ENCODE peak calls at places on chromosomes 4 and X, in seven cellular contexts. B, M, L, Q, G, J and F are unnamed samples.

GRCh38 chr4:110663738-110664444 is 41.0 kb upstream of the PITX2 start:
- DNase-seq in Q (no peak), G (no peak), L (no peak), J (no peak), B (no peak), M (no peak), F (peak; percentile 51)

GRCh38 chr4:115028682-115029385 is 84.6 kb downstream of the NDST4 start:
- DNase-seq in B (no peak), J (no peak), G (no peak), Q (no peak), L (no peak), M (no peak), F (no peak)

GRCh38 chrX:112642349-112642748 is 37.4 kb downstream of the LHFPL1 start:
- DNase-seq in B (no peak), G (no peak), J (peak; percentile 55), Q (no peak), M (peak; percentile 47), L (no peak), F (no peak)

GRCh38 chr4:56786955-56787354 is 34.5 kb downstream of the SPINK2 start:
- DNase-seq in Q (peak; percentile 67), M (no peak), L (no peak), G (no peak), B (no peak), J (no peak), F (no peak)

GRCh38 chr4:150115851-150116250 is 37.6 kb downstream of the DCLK2 start:
- DNase-seq in Q (no peak), L (no peak), B (no peak), M (no peak), G (no peak), J (no peak), F (peak; percentile 73)

GRCh38 chr4:127975121-127975770 is 10.0 kb downstream of the ABHD18 start:
- DNase-seq in J (no peak), M (no peak), L (no peak), B (no peak), G (no peak), Q (no peak), F (peak; percentile 51)

GRCh38 chrX:1598876-1599790 is 7.7 kb downstream of the AKAP17A start:
- DNase-seq in G (no peak), M (no peak), J (no peak), L (no peak), Q (peak; percentile 38), B (no peak), F (no peak)

GRCh38 chrX:50765986-50766385 is 48.0 kb downstream of the SHROOM4 start:
- DNase-seq in G (no peak), L (no peak), B (no peak), M (no peak), J (no peak), Q (no peak), F (no peak)

GRCh38 chrX:100673397-100673953 is 29.5 kb downstream of the SRPX2 start:
- DNase-seq in Q (no peak), L (no peak), G (no peak), B (no peak), J (no peak), M (no peak), F (no peak)

GRCh38 chrX:41863343-41864203 is 59.8 kb downstream of the CASK start:
- DNase-seq in L (no peak), G (no peak), B (no peak), M (no peak), Q (no peak), J (no peak), F (no peak)

GRCh38 chr4:138401330-138401729 is 159.2 kb upstream of the SLC7A11 start:
- DNase-seq in J (no peak), B (peak; percentile 53), Q (no peak), M (no peak), L (no peak), G (no peak), F (no peak)

GRCh38 chr4:86895692-86896488 is 3.7 kb upstream of the C4orf36 start:
- DNase-seq in J (no peak), G (no peak), M (peak; percentile 38), B (no peak), Q (no peak), L (no peak), F (peak; percentile 34)

GRCh38 chrX:119374736-119375135 is 24.4 kb upstream of the SLC25A43 start:
- DNase-seq in J (no peak), B (no peak), Q (no peak), L (no peak), G (no peak), M (no peak), F (peak; percentile 48)

GRCh38 chr4:59630922-59631321 is 1569.2 kb upstream of the ADGRL3 start:
- DNase-seq in J (no peak), Q (no peak), G (no peak), L (no peak), M (no peak), B (no peak), F (no peak)

GRCh38 chr4:182245041-182245440 is 1.8 kb downstream of the TENM3 start:
- DNase-seq in B (no peak), G (no peak), L (no peak), M (no peak), J (no peak), Q (no peak), F (no peak)

GRCh38 chrX:39445336-39445735 is 644.1 kb downstream of the MID1IP1 start:
- DNase-seq in Q (no peak), G (no peak), J (peak; percentile 22), B (no peak), L (no peak), M (no peak), F (no peak)

GRCh38 chrX:154049209-154050112 is 29.8 kb upstream of the IRAK1 start:
- DNase-seq in B (no peak), G (no peak), L (no peak), J (no peak), Q (no peak), M (no peak), F (no peak)

GRCh38 chr4:52111995-52112394 is 60.9 kb downstream of the SPATA18 start:
- DNase-seq in G (no peak), J (no peak), Q (no peak), L (no peak), M (no peak), B (no peak), F (no peak)

GRCh38 chrX:18674788-18675735 is 3.2 kb upstream of the RS1 start:
- DNase-seq in G (peak; percentile 74), Q (peak; percentile 86), B (peak; percentile 82), L (peak; percentile 80), M (peak; percentile 39), J (peak; percentile 75), F (peak; percentile 56)
- H3K27ac ChIP-seq in G (peak overlapping the region; percentile 94), Q (peak overlapping the region; percentile 88), B (peak overlapping the region; percentile 49), L (peak overlapping the region; percentile 82), M (peak overlapping the region; percentile 59), J (peak overlapping the region; percentile 67), F (peak overlapping the region; percentile 62)

GRCh38 chr4:183588169-183588675 is 70.8 kb downstream of the RWDD4 start:
- DNase-seq in L (no peak), M (no peak), J (no peak), B (no peak), G (no peak), Q (no peak), F (no peak)
- H3K27ac ChIP-seq in L (peak overlapping the region; percentile 74), M (no peak overlapping the region), J (no peak overlapping the region), B (no peak overlapping the region), G (no peak overlapping the region), Q (peak overlapping the region; percentile 15), F (no peak overlapping the region)

GRCh38 chr4:139769355-139769754 is 103.7 kb downstream of the MGST2 start:
- DNase-seq in L (no peak), Q (no peak), B (no peak), G (no peak), J (no peak), M (no peak), F (no peak)
- H3K27ac ChIP-seq in L (no peak overlapping the region), Q (no peak overlapping the region), B (no peak overlapping the region), G (no peak overlapping the region), J (no peak overlapping the region), M (no peak overlapping the region), F (no peak overlapping the region)

GRCh38 chr4:155805016-155805415 is 46.2 kb downstream of the GUCY1B1 start:
- DNase-seq in G (no peak), B (no peak), J (no peak), Q (no peak), M (no peak), L (no peak), F (no peak)
- H3K27ac ChIP-seq in G (no peak overlapping the region), B (no peak overlapping the region), J (no peak overlapping the region), Q (no peak overlapping the region), M (no peak overlapping the region), L (no peak overlapping the region), F (no peak overlapping the region)

GRCh38 chr4:73103799-73104503 is 34.4 kb upstream of the COX18 start:
- DNase-seq in L (no peak), G (no peak), B (no peak), J (no peak), Q (no peak), M (no peak), F (peak; percentile 1)
- H3K27ac ChIP-seq in L (no peak overlapping the region), G (no peak overlapping the region), B (no peak overlapping the region), J (no peak overlapping the region), Q (no peak overlapping the region), M (no peak overlapping the region), F (no peak overlapping the region)

GRCh38 chr4:3067473-3068001 is 6.8 kb downstream of the HTT-AS start:
- DNase-seq in Q (no peak), L (no peak), B (no peak), J (no peak), G (no peak), M (no peak), F (no peak)
- H3K27ac ChIP-seq in Q (no peak overlapping the region), L (no peak overlapping the region), B (no peak overlapping the region), J (no peak overlapping the region), G (no peak overlapping the region), M (no peak overlapping the region), F (no peak overlapping the region)